ENCODE peak calls at places on chromosomes 2 and 18, in ten cellular contexts. T is caudate nucleus, L is myocyte, M is GM10248, R is neuronal stem cell, G is suprapubic skin, D is Kasumi-1, V is fibroblast of lung, Y is Daoy, F is brain microvascular endothelial cell. O is an unnamed sample.
A peak's percentile ranks its signal among the peaks of the same experiment; 100 is the strongest.

GRCh38 chr18:24805156-24805555 is 344.7 kb downstream of the HRH4 start:
- DNase-seq in V (no peak), G (no peak), M (no peak), Y (no peak), F (no peak), D (no peak), R (no peak), L (no peak), T (no peak), O (no peak)

GRCh38 chr2:15939854-15940660 is at the start of gene MYCN:
- DNase-seq in Y (peak; percentile 84), L (peak; percentile 58), R (peak; percentile 92), F (peak; percentile 11), T (peak; percentile 72), D (peak; percentile 48), M (no peak), V (no peak), G (peak; percentile 72), O (peak; percentile 71)

GRCh38 chr2:60676950-60677349 is 79.1 kb upstream of the PAPOLG start:
- DNase-seq in R (no peak), Y (no peak), T (no peak), F (no peak), L (no peak), G (peak; percentile 45), V (no peak), M (no peak), D (peak; percentile 38), O (no peak)

GRCh38 chr2:149732001-149732685 is 144.6 kb upstream of the MMADHC start:
- DNase-seq in Y (peak; percentile 72), M (no peak), L (no peak), R (no peak), G (no peak), D (no peak), T (no peak), F (peak; percentile 45), V (peak; percentile 70), O (no peak)

GRCh38 chr2:207531024-207531411 is 1.3 kb downstream of the CREB1 start:
- DNase-seq in L (no peak), T (no peak), V (peak; percentile 25), F (no peak), D (no peak), R (no peak), Y (no peak), M (peak; percentile 31), G (no peak), O (no peak)

GRCh38 chr18:21593540-21594257 is 6.8 kb downstream of the ESCO1 start:
- DNase-seq in L (no peak), R (no peak), D (peak; percentile 41), F (no peak), T (no peak), M (no peak), V (no peak), Y (no peak), G (no peak), O (no peak)

GRCh38 chr2:98088261-98088660 is 1.3 kb downstream of the VWA3B start:
- DNase-seq in G (no peak), L (no peak), V (no peak), D (peak; percentile 82), R (no peak), Y (no peak), T (no peak), F (no peak), M (peak; percentile 31), O (no peak)

GRCh38 chr2:64276417-64277095 is 132.3 kb upstream of the PELI1 start:
- DNase-seq in F (no peak), V (peak; percentile 67), R (no peak), G (no peak), L (no peak), M (no peak), Y (no peak), T (no peak), D (no peak), O (no peak)

GRCh38 chr2:31122133-31122532 is 16.1 kb downstream of the GALNT14 start:
- DNase-seq in D (no peak), M (no peak), G (no peak), T (no peak), R (no peak), V (no peak), F (no peak), L (no peak), Y (no peak), O (no peak)

GRCh38 chr18:48028716-48029115 is 98.3 kb upstream of the SMAD2 start:
- DNase-seq in L (no peak), F (no peak), R (no peak), Y (peak; percentile 30), G (peak; percentile 73), M (no peak), D (no peak), V (no peak), T (no peak), O (no peak)

GRCh38 chr2:134258684-134259408 is 5.0 kb downstream of the MGAT5 start:
- DNase-seq in M (no peak), D (peak; percentile 27), F (no peak), L (no peak), T (no peak), V (no peak), R (no peak), G (no peak), Y (no peak), O (peak; percentile 68)

GRCh38 chr2:193011870-193012269 is 817.1 kb upstream of the TMEFF2 start:
- DNase-seq in T (no peak), R (no peak), D (no peak), G (no peak), F (no peak), Y (no peak), V (no peak), L (no peak), M (no peak), O (no peak)

GRCh38 chr2:168583064-168583709 is 127.1 kb downstream of the CERS6 start:
- DNase-seq in T (no peak), Y (peak; percentile 53), M (peak; percentile 34), V (peak; percentile 65), R (no peak), D (no peak), F (no peak), G (no peak), L (peak; percentile 32), O (no peak)

GRCh38 chr2:210577263-210578071 is 21.1 kb downstream of the CPS1 start:
- DNase-seq in T (no peak), V (peak; percentile 45), F (peak; percentile 13), R (peak; percentile 40), L (peak; percentile 39), D (peak; percentile 54), G (no peak), M (peak; percentile 31), Y (peak; percentile 21), O (no peak)

GRCh38 chr2:98500561-98500960 is 55.9 kb downstream of the INPP4A start:
- DNase-seq in M (no peak), F (no peak), T (no peak), G (no peak), D (no peak), R (no peak), Y (no peak), V (no peak), L (no peak), O (no peak)

GRCh38 chr18:48728204-48728833 is 189.5 kb downstream of the CTIF start:
- DNase-seq in D (no peak), F (peak; percentile 99), L (peak; percentile 91), Y (peak; percentile 91), R (no peak), T (no peak), V (peak; percentile 100), G (no peak), M (no peak), O (no peak)

GRCh38 chr2:1685078-1685956 is 59.0 kb downstream of the PXDN start:
- DNase-seq in Y (no peak), G (no peak), V (no peak), R (no peak), F (no peak), L (no peak), T (no peak), D (no peak), M (no peak), O (no peak)

GRCh38 chr2:2332381-2332780 is 1.3 kb upstream of the MYT1L start:
- DNase-seq in R (no peak), V (no peak), Y (no peak), T (no peak), G (no peak), F (no peak), D (no peak), M (no peak), L (no peak), O (no peak)

GRCh38 chr18:51149605-51150429 is 47.7 kb downstream of the MEX3C start:
- DNase-seq in V (peak; percentile 68), Y (peak; percentile 64), T (no peak), F (peak; percentile 86), D (no peak), L (peak; percentile 55), G (no peak), R (no peak), M (no peak), O (no peak)

GRCh38 chr2:216109962-216110614 is 940 bp downstream of the XRCC5 start:
- DNase-seq in T (no peak), M (no peak), L (peak; percentile 50), R (no peak), D (peak; percentile 32), G (no peak), F (peak; percentile 3), Y (peak; percentile 10), V (peak; percentile 54), O (no peak)

GRCh38 chr2:145931836-145932352 is 1412.0 kb upstream of the ZEB2 start:
- DNase-seq in M (no peak), T (no peak), V (peak; percentile 9), L (no peak), G (no peak), R (no peak), F (no peak), D (no peak), Y (no peak), O (no peak)

GRCh38 chr18:52288403-52289004 is 51.5 kb upstream of the DCC start:
- DNase-seq in V (no peak), G (no peak), F (no peak), L (no peak), T (no peak), D (peak; percentile 3), M (peak; percentile 26), Y (no peak), R (peak; percentile 27), O (no peak)

GRCh38 chr2:150997702-150998480 is 263.8 kb downstream of the RBM43 start:
- DNase-seq in G (no peak), D (no peak), L (peak; percentile 75), Y (no peak), F (no peak), T (no peak), M (no peak), V (no peak), R (no peak), O (no peak)

GRCh38 chr2:158969717-158970521 is 1.5 kb downstream of the TANC1 start:
- DNase-seq in G (no peak), M (no peak), D (peak; percentile 41), R (peak; percentile 21), V (peak; percentile 45), T (no peak), Y (peak; percentile 45), L (peak; percentile 58), F (no peak), O (peak; percentile 41)

GRCh38 chr2:234940527-234940926 is 11.3 kb upstream of the SH3BP4 start:
- DNase-seq in L (no peak), M (no peak), Y (no peak), R (no peak), G (no peak), F (no peak), T (no peak), D (no peak), V (no peak), O (no peak)

GRCh38 chr2:16584824-16585546 is 80.6 kb downstream of the CYRIA start:
- DNase-seq in L (no peak), M (no peak), T (no peak), G (no peak), Y (no peak), R (no peak), F (no peak), V (no peak), D (no peak), O (no peak)

GRCh38 chr2:38722271-38723115 is 28.7 kb downstream of the SRSF7 start:
- DNase-seq in L (peak; percentile 62), F (no peak), V (no peak), R (no peak), G (no peak), M (peak; percentile 56), D (peak; percentile 76), Y (no peak), T (no peak), O (no peak)

GRCh38 chr2:112462178-112462577 is 19.8 kb upstream of the TTL start:
- DNase-seq in Y (no peak), R (no peak), T (no peak), D (no peak), G (no peak), V (no peak), F (no peak), M (no peak), L (no peak), O (no peak)

O was measured in substantia nigra.